ENCODE peak calls at places on chromosome 20, in six cellular contexts. One of them, this sample, is unnamed.

GRCh38 chr20:31845300-31845863 is at the start of gene FOXS1:
- DNase-seq in epithelial cell of esophagus: no peak
- DNase-seq in stimulated activated naive CD4-positive, alpha-beta T cell treated with Interleukin-2 at 50 U/mL for 16 hours: no peak
- DNase-seq in GM04503: no peak
- DNase-seq in NCI-H774: no peak
- DNase-seq in T-cell: no peak
- DNase-seq in this sample: no peak

GRCh38 chr20:21377701-21378100 is 19.6 kb downstream of the NKX2-4 start:
- DNase-seq in epithelial cell of esophagus: no peak
- DNase-seq in stimulated activated naive CD4-positive, alpha-beta T cell treated with Interleukin-2 at 50 U/mL for 16 hours: no peak
- DNase-seq in GM04503: no peak
- DNase-seq in NCI-H774: no peak
- DNase-seq in T-cell: no peak
- DNase-seq in this sample: no peak

GRCh38 chr20:16261733-16262277 is 311.4 kb downstream of the KIF16B start:
- DNase-seq in epithelial cell of esophagus: no peak
- DNase-seq in stimulated activated naive CD4-positive, alpha-beta T cell treated with Interleukin-2 at 50 U/mL for 16 hours: no peak
- DNase-seq in GM04503: no peak
- DNase-seq in NCI-H774: no peak
- DNase-seq in T-cell: no peak
- DNase-seq in this sample: no peak

GRCh38 chr20:46056970-46057855 is 28.2 kb downstream of the SLC12A5 start:
- DNase-seq in epithelial cell of esophagus: peak
- DNase-seq in stimulated activated naive CD4-positive, alpha-beta T cell treated with Interleukin-2 at 50 U/mL for 16 hours: no peak
- DNase-seq in GM04503: no peak
- DNase-seq in NCI-H774: no peak
- DNase-seq in T-cell: no peak
- DNase-seq in this sample: peak

GRCh38 chr20:31915491-31916280 is 36.2 kb downstream of the PDRG1 start:
- DNase-seq in epithelial cell of esophagus: no peak
- DNase-seq in stimulated activated naive CD4-positive, alpha-beta T cell treated with Interleukin-2 at 50 U/mL for 16 hours: no peak
- DNase-seq in GM04503: no peak
- DNase-seq in NCI-H774: peak
- DNase-seq in T-cell: no peak
- DNase-seq in this sample: no peak

GRCh38 chr20:53660078-53660909 is 66.7 kb upstream of the ZNF217 start:
- DNase-seq in epithelial cell of esophagus: no peak
- DNase-seq in stimulated activated naive CD4-positive, alpha-beta T cell treated with Interleukin-2 at 50 U/mL for 16 hours: peak
- DNase-seq in GM04503: no peak
- DNase-seq in NCI-H774: no peak
- DNase-seq in T-cell: no peak
- DNase-seq in this sample: peak

GRCh38 chr20:330233-331149 is 5.1 kb downstream of the SOX12 start:
- DNase-seq in epithelial cell of esophagus: peak
- DNase-seq in stimulated activated naive CD4-positive, alpha-beta T cell treated with Interleukin-2 at 50 U/mL for 16 hours: peak
- DNase-seq in GM04503: no peak
- DNase-seq in NCI-H774: no peak
- DNase-seq in T-cell: peak
- DNase-seq in this sample: peak

GRCh38 chr20:60956194-60956593 is 295.9 kb upstream of the CDH4 start:
- DNase-seq in epithelial cell of esophagus: no peak
- DNase-seq in stimulated activated naive CD4-positive, alpha-beta T cell treated with Interleukin-2 at 50 U/mL for 16 hours: no peak
- DNase-seq in GM04503: no peak
- DNase-seq in NCI-H774: no peak
- DNase-seq in T-cell: no peak
- DNase-seq in this sample: no peak

GRCh38 chr20:44810391-44811149 is at the start of gene RIMS4:
- DNase-seq in epithelial cell of esophagus: peak
- DNase-seq in stimulated activated naive CD4-positive, alpha-beta T cell treated with Interleukin-2 at 50 U/mL for 16 hours: no peak
- DNase-seq in GM04503: no peak
- DNase-seq in NCI-H774: no peak
- DNase-seq in T-cell: no peak
- DNase-seq in this sample: no peak

GRCh38 chr20:43750774-43751166 is 24.0 kb upstream of the GTSF1L start:
- DNase-seq in epithelial cell of esophagus: no peak
- DNase-seq in stimulated activated naive CD4-positive, alpha-beta T cell treated with Interleukin-2 at 50 U/mL for 16 hours: no peak
- DNase-seq in GM04503: no peak
- DNase-seq in NCI-H774: no peak
- DNase-seq in T-cell: no peak
- DNase-seq in this sample: no peak

GRCh38 chr20:43490038-43490437 is 17.5 kb upstream of the L3MBTL1 start:
- DNase-seq in epithelial cell of esophagus: no peak
- DNase-seq in stimulated activated naive CD4-positive, alpha-beta T cell treated with Interleukin-2 at 50 U/mL for 16 hours: no peak
- DNase-seq in GM04503: no peak
- DNase-seq in NCI-H774: no peak
- DNase-seq in T-cell: no peak
- DNase-seq in this sample: no peak